ENCODE peak calls at places on chromosomes 4 and X, in eight cellular contexts. One of them, this sample, is unnamed.

GRCh38 chr4:54683616-54684346 is 26.0 kb downstream of the KIT start:
- DNase-seq in AG08396: no peak
- DNase-seq in activated T-cell treated with anti-CD3 and anti-CD28 coated beads for 24 hours: peak; percentile 29
- DNase-seq in NCI-H524: peak; percentile 27
- DNase-seq in EH: peak; percentile 25
- DNase-seq in RPMI8226: peak; percentile 56
- DNase-seq in HFFc6: peak; percentile 47
- DNase-seq in fibroblast of mammary gland: peak; percentile 18
- DNase-seq in this sample: peak; percentile 37

GRCh38 chr4:147453561-147454141 is 27.2 kb upstream of the EDNRA start:
- DNase-seq in AG08396: no peak
- DNase-seq in activated T-cell treated with anti-CD3 and anti-CD28 coated beads for 24 hours: no peak
- DNase-seq in NCI-H524: no peak
- DNase-seq in EH: peak; percentile 24
- DNase-seq in RPMI8226: no peak
- DNase-seq in HFFc6: no peak
- DNase-seq in fibroblast of mammary gland: peak; percentile 7
- DNase-seq in this sample: no peak

GRCh38 chr4:77433102-77433733 is 172.4 kb upstream of the CXCL13 start:
- DNase-seq in AG08396: peak; percentile 18
- DNase-seq in activated T-cell treated with anti-CD3 and anti-CD28 coated beads for 24 hours: peak; percentile 1
- DNase-seq in NCI-H524: peak; percentile 55
- DNase-seq in EH: peak; percentile 54
- DNase-seq in RPMI8226: peak; percentile 61
- DNase-seq in HFFc6: peak; percentile 49
- DNase-seq in fibroblast of mammary gland: peak; percentile 52
- DNase-seq in this sample: peak; percentile 48

GRCh38 chr4:171668403-171668802 is 144.8 kb upstream of the GALNTL6 start:
- DNase-seq in AG08396: no peak
- DNase-seq in activated T-cell treated with anti-CD3 and anti-CD28 coated beads for 24 hours: no peak
- DNase-seq in NCI-H524: no peak
- DNase-seq in EH: no peak
- DNase-seq in RPMI8226: no peak
- DNase-seq in HFFc6: no peak
- DNase-seq in fibroblast of mammary gland: no peak
- DNase-seq in this sample: no peak

GRCh38 chrX:24024819-24025740 is 1.9 kb downstream of the KLHL15 start:
- DNase-seq in AG08396: peak; percentile 91
- DNase-seq in activated T-cell treated with anti-CD3 and anti-CD28 coated beads for 24 hours: peak; percentile 71
- DNase-seq in NCI-H524: peak; percentile 95
- DNase-seq in EH: peak; percentile 91
- DNase-seq in RPMI8226: peak; percentile 88
- DNase-seq in HFFc6: peak; percentile 79
- DNase-seq in fibroblast of mammary gland: peak; percentile 87
- DNase-seq in this sample: peak; percentile 88

GRCh38 chr4:48673537-48673936 is 106.5 kb downstream of the FRYL start:
- DNase-seq in AG08396: no peak
- DNase-seq in activated T-cell treated with anti-CD3 and anti-CD28 coated beads for 24 hours: no peak
- DNase-seq in NCI-H524: no peak
- DNase-seq in EH: no peak
- DNase-seq in RPMI8226: no peak
- DNase-seq in HFFc6: no peak
- DNase-seq in fibroblast of mammary gland: no peak
- DNase-seq in this sample: no peak

GRCh38 chr4:86895692-86896488 is 3.7 kb upstream of the C4orf36 start:
- DNase-seq in AG08396: peak; percentile 62
- DNase-seq in activated T-cell treated with anti-CD3 and anti-CD28 coated beads for 24 hours: no peak
- DNase-seq in NCI-H524: peak; percentile 54
- DNase-seq in EH: peak; percentile 78
- DNase-seq in RPMI8226: peak; percentile 68
- DNase-seq in HFFc6: peak; percentile 80
- DNase-seq in fibroblast of mammary gland: peak; percentile 78
- DNase-seq in this sample: peak; percentile 73

GRCh38 chr4:137707626-137708025 is 175.3 kb upstream of the PCDH18 start:
- DNase-seq in AG08396: no peak
- DNase-seq in activated T-cell treated with anti-CD3 and anti-CD28 coated beads for 24 hours: no peak
- DNase-seq in NCI-H524: no peak
- DNase-seq in EH: peak; percentile 63
- DNase-seq in RPMI8226: no peak
- DNase-seq in HFFc6: peak; percentile 36
- DNase-seq in fibroblast of mammary gland: peak; percentile 83
- DNase-seq in this sample: no peak

GRCh38 chr4:4856071-4857000 is 3.1 kb upstream of the MSX1 start:
- DNase-seq in AG08396: peak; percentile 46
- DNase-seq in activated T-cell treated with anti-CD3 and anti-CD28 coated beads for 24 hours: no peak
- DNase-seq in NCI-H524: peak; percentile 62
- DNase-seq in EH: no peak
- DNase-seq in RPMI8226: no peak
- DNase-seq in HFFc6: no peak
- DNase-seq in fibroblast of mammary gland: no peak
- DNase-seq in this sample: no peak

GRCh38 chrX:44903107-44903506 is 30.1 kb downstream of the KDM6A start:
- DNase-seq in AG08396: peak; percentile 21
- DNase-seq in activated T-cell treated with anti-CD3 and anti-CD28 coated beads for 24 hours: no peak
- DNase-seq in NCI-H524: no peak
- DNase-seq in EH: peak; percentile 88
- DNase-seq in RPMI8226: peak; percentile 47
- DNase-seq in HFFc6: peak; percentile 26
- DNase-seq in fibroblast of mammary gland: peak; percentile 89
- DNase-seq in this sample: no peak

GRCh38 chrX:18649498-18649951 is 22.4 kb downstream of the RS1 start:
- DNase-seq in AG08396: no peak
- DNase-seq in activated T-cell treated with anti-CD3 and anti-CD28 coated beads for 24 hours: no peak
- DNase-seq in NCI-H524: peak; percentile 52
- DNase-seq in EH: no peak
- DNase-seq in RPMI8226: no peak
- DNase-seq in HFFc6: no peak
- DNase-seq in fibroblast of mammary gland: no peak
- DNase-seq in this sample: no peak

GRCh38 chr4:14177987-14178386 is 550.5 kb upstream of the BOD1L1 start:
- DNase-seq in AG08396: no peak
- DNase-seq in activated T-cell treated with anti-CD3 and anti-CD28 coated beads for 24 hours: no peak
- DNase-seq in NCI-H524: no peak
- DNase-seq in EH: no peak
- DNase-seq in RPMI8226: no peak
- DNase-seq in HFFc6: no peak
- DNase-seq in fibroblast of mammary gland: no peak
- DNase-seq in this sample: peak; percentile 46

GRCh38 chrX:17744896-17745523 is 7.7 kb downstream of the SCML1 start:
- DNase-seq in AG08396: no peak
- DNase-seq in activated T-cell treated with anti-CD3 and anti-CD28 coated beads for 24 hours: no peak
- DNase-seq in NCI-H524: no peak
- DNase-seq in EH: no peak
- DNase-seq in RPMI8226: no peak
- DNase-seq in HFFc6: no peak
- DNase-seq in fibroblast of mammary gland: peak; percentile 18
- DNase-seq in this sample: no peak

GRCh38 chr4:108917255-108917654 is 154.4 kb upstream of the ETNPPL start:
- DNase-seq in AG08396: no peak
- DNase-seq in activated T-cell treated with anti-CD3 and anti-CD28 coated beads for 24 hours: no peak
- DNase-seq in NCI-H524: no peak
- DNase-seq in EH: no peak
- DNase-seq in RPMI8226: no peak
- DNase-seq in HFFc6: no peak
- DNase-seq in fibroblast of mammary gland: no peak
- DNase-seq in this sample: no peak

GRCh38 chrX:39327255-39327654 is 526.0 kb downstream of the MID1IP1 start:
- DNase-seq in AG08396: no peak
- DNase-seq in activated T-cell treated with anti-CD3 and anti-CD28 coated beads for 24 hours: peak; percentile 38
- DNase-seq in NCI-H524: no peak
- DNase-seq in EH: no peak
- DNase-seq in RPMI8226: no peak
- DNase-seq in HFFc6: no peak
- DNase-seq in fibroblast of mammary gland: no peak
- DNase-seq in this sample: no peak

GRCh38 chrX:24659106-24659505 is 12.0 kb upstream of the PCYT1B start:
- DNase-seq in AG08396: no peak
- DNase-seq in activated T-cell treated with anti-CD3 and anti-CD28 coated beads for 24 hours: no peak
- DNase-seq in NCI-H524: no peak
- DNase-seq in EH: no peak
- DNase-seq in RPMI8226: no peak
- DNase-seq in HFFc6: no peak
- DNase-seq in fibroblast of mammary gland: no peak
- DNase-seq in this sample: no peak

GRCh38 chr4:156362581-156362980 is 408.9 kb upstream of the CTSO start:
- DNase-seq in AG08396: no peak
- DNase-seq in activated T-cell treated with anti-CD3 and anti-CD28 coated beads for 24 hours: no peak
- DNase-seq in NCI-H524: no peak
- DNase-seq in EH: peak; percentile 73
- DNase-seq in RPMI8226: no peak
- DNase-seq in HFFc6: peak; percentile 37
- DNase-seq in fibroblast of mammary gland: peak; percentile 50
- DNase-seq in this sample: no peak

GRCh38 chr4:45648846-45649245 is 475.0 kb downstream of the GABRG1 start:
- DNase-seq in AG08396: no peak
- DNase-seq in activated T-cell treated with anti-CD3 and anti-CD28 coated beads for 24 hours: no peak
- DNase-seq in NCI-H524: no peak
- DNase-seq in EH: no peak
- DNase-seq in RPMI8226: no peak
- DNase-seq in HFFc6: no peak
- DNase-seq in fibroblast of mammary gland: no peak
- DNase-seq in this sample: no peak

GRCh38 chr4:5028480-5028879 is 9.2 kb upstream of the CYTL1 start:
- DNase-seq in AG08396: no peak
- DNase-seq in activated T-cell treated with anti-CD3 and anti-CD28 coated beads for 24 hours: no peak
- DNase-seq in NCI-H524: no peak
- DNase-seq in EH: no peak
- DNase-seq in RPMI8226: no peak
- DNase-seq in HFFc6: no peak
- DNase-seq in fibroblast of mammary gland: no peak
- DNase-seq in this sample: no peak

GRCh38 chr4:73053974-73054480 is 15.5 kb downstream of the COX18 start:
- DNase-seq in AG08396: no peak
- DNase-seq in activated T-cell treated with anti-CD3 and anti-CD28 coated beads for 24 hours: no peak
- DNase-seq in NCI-H524: no peak
- DNase-seq in EH: peak; percentile 13
- DNase-seq in RPMI8226: no peak
- DNase-seq in HFFc6: no peak
- DNase-seq in fibroblast of mammary gland: peak; percentile 47
- DNase-seq in this sample: no peak

GRCh38 chr4:80125252-80126177 is 52.5 kb upstream of the ANTXR2 start:
- DNase-seq in AG08396: peak; percentile 21
- DNase-seq in activated T-cell treated with anti-CD3 and anti-CD28 coated beads for 24 hours: peak; percentile 5
- DNase-seq in NCI-H524: no peak
- DNase-seq in EH: peak; percentile 42
- DNase-seq in RPMI8226: peak; percentile 8
- DNase-seq in HFFc6: peak; percentile 33
- DNase-seq in fibroblast of mammary gland: peak; percentile 67
- DNase-seq in this sample: peak; percentile 9

GRCh38 chr4:107247738-107248137 is 211.6 kb upstream of the DKK2 start:
- DNase-seq in AG08396: no peak
- DNase-seq in activated T-cell treated with anti-CD3 and anti-CD28 coated beads for 24 hours: no peak
- DNase-seq in NCI-H524: no peak
- DNase-seq in EH: peak; percentile 1
- DNase-seq in RPMI8226: no peak
- DNase-seq in HFFc6: no peak
- DNase-seq in fibroblast of mammary gland: no peak
- DNase-seq in this sample: no peak

GRCh38 chrX:43349363-43349762 is 306.7 kb upstream of the MAOA start:
- DNase-seq in AG08396: peak; percentile 12
- DNase-seq in activated T-cell treated with anti-CD3 and anti-CD28 coated beads for 24 hours: peak; percentile 7
- DNase-seq in NCI-H524: peak; percentile 71
- DNase-seq in EH: peak; percentile 24
- DNase-seq in RPMI8226: peak; percentile 32
- DNase-seq in HFFc6: no peak
- DNase-seq in fibroblast of mammary gland: peak; percentile 41
- DNase-seq in this sample: peak; percentile 51

GRCh38 chrX:16239211-16239610 is 71.9 kb downstream of the MAGEB17 start:
- DNase-seq in AG08396: peak; percentile 66
- DNase-seq in activated T-cell treated with anti-CD3 and anti-CD28 coated beads for 24 hours: no peak
- DNase-seq in NCI-H524: no peak
- DNase-seq in EH: peak; percentile 82
- DNase-seq in RPMI8226: no peak
- DNase-seq in HFFc6: peak; percentile 70
- DNase-seq in fibroblast of mammary gland: peak; percentile 76
- DNase-seq in this sample: no peak

GRCh38 chr4:142202404-142203332 is 566.3 kb downstream of the IL15 start:
- DNase-seq in AG08396: no peak
- DNase-seq in activated T-cell treated with anti-CD3 and anti-CD28 coated beads for 24 hours: no peak
- DNase-seq in NCI-H524: no peak
- DNase-seq in EH: no peak
- DNase-seq in RPMI8226: peak; percentile 41
- DNase-seq in HFFc6: no peak
- DNase-seq in fibroblast of mammary gland: no peak
- DNase-seq in this sample: peak; percentile 11

GRCh38 chr4:140266958-140267568 is 106.4 kb upstream of the SCOC start:
- DNase-seq in AG08396: no peak
- DNase-seq in activated T-cell treated with anti-CD3 and anti-CD28 coated beads for 24 hours: no peak
- DNase-seq in NCI-H524: no peak
- DNase-seq in EH: peak; percentile 48
- DNase-seq in RPMI8226: no peak
- DNase-seq in HFFc6: peak; percentile 71
- DNase-seq in fibroblast of mammary gland: peak; percentile 77
- DNase-seq in this sample: no peak

GRCh38 chr4:154064244-154064643 is 275.4 kb upstream of the SFRP2 start:
- DNase-seq in AG08396: no peak
- DNase-seq in activated T-cell treated with anti-CD3 and anti-CD28 coated beads for 24 hours: no peak
- DNase-seq in NCI-H524: no peak
- DNase-seq in EH: no peak
- DNase-seq in RPMI8226: no peak
- DNase-seq in HFFc6: no peak
- DNase-seq in fibroblast of mammary gland: no peak
- DNase-seq in this sample: no peak